ENCODE peak calls at places on chromosomes 11 and 22, in four cellular contexts. Y is GM12878, E is gastrocnemius medialis, N is esophagus muscularis mucosa. K is an unnamed sample.

GRCh38 chr22:46708766-46709330 is 29.2 kb downstream of the CERK start:
- DNase-seq in Y (no peak), E (no peak), N (no peak), K (no peak)

GRCh38 chr11:133070790-133071189 is 461.5 kb downstream of the OPCML start:
- DNase-seq in Y (no peak), E (no peak), N (no peak), K (no peak)

GRCh38 chr11:88292156-88292844 is 45.2 kb downstream of the CTSC start:
- DNase-seq in Y (no peak), E (no peak), N (no peak), K (no peak)

GRCh38 chr22:33302049-33302545 is 243.9 kb upstream of the SYN3 start:
- DNase-seq in Y (peak), E (peak), N (no peak), K (peak)

GRCh38 chr22:21951931-21952465 is 650 bp downstream of the PPM1F start:
- DNase-seq in Y (no peak), E (no peak), N (no peak), K (no peak)

GRCh38 chr11:121086866-121087265 is 14.2 kb upstream of the TECTA start:
- DNase-seq in Y (no peak), E (no peak), N (no peak), K (no peak)

GRCh38 chr11:118398797-118399564 is 2.4 kb upstream of the ATP5MG start:
- DNase-seq in Y (no peak), E (no peak), N (no peak), K (no peak)

GRCh38 chr11:129418039-129418438 is 42.4 kb downstream of the BARX2 start:
- DNase-seq in Y (peak), E (no peak), N (no peak), K (no peak)

GRCh38 chr11:22920939-22921565 is 60.8 kb upstream of the CCDC179 start:
- DNase-seq in Y (no peak), E (no peak), N (no peak), K (no peak)

GRCh38 chr11:72579816-72580647 is 94.2 kb downstream of the PDE2A start:
- DNase-seq in Y (no peak), E (no peak), N (no peak), K (no peak)

GRCh38 chr11:28289444-28289843 is 181.3 kb downstream of the METTL15 start:
- DNase-seq in Y (no peak), E (no peak), N (no peak), K (no peak)

GRCh38 chr11:6319879-6320410 is 356 bp downstream of the CAVIN3 start:
- DNase-seq in Y (no peak), E (peak), N (peak), K (peak)

GRCh38 chr11:612201-612960 is 3.4 kb downstream of the IRF7 start:
- DNase-seq in Y (no peak), E (peak), N (no peak), K (no peak)

GRCh38 chr11:47324520-47324919 is 28.0 kb downstream of the MYBPC3 start:
- DNase-seq in Y (no peak), E (no peak), N (no peak), K (no peak)

GRCh38 chr22:25362215-25362882 is 142.9 kb downstream of the CRYBB2 start:
- DNase-seq in Y (no peak), E (no peak), N (peak), K (peak)

GRCh38 chr11:93906486-93906885 is 56.1 kb upstream of the VSTM5 start:
- DNase-seq in Y (no peak), E (no peak), N (no peak), K (no peak)

GRCh38 chr11:34052608-34053160 is 1.2 kb downstream of the CAPRIN1 start:
- DNase-seq in Y (no peak), E (peak), N (no peak), K (no peak)

GRCh38 chr11:60265373-60266214 is 14.9 kb upstream of the MS4A4A start:
- DNase-seq in Y (peak), E (no peak), N (no peak), K (no peak)

GRCh38 chr22:38569181-38569971 is 607 bp downstream of the DMC1 start:
- DNase-seq in Y (no peak), E (no peak), N (no peak), K (no peak)

GRCh38 chr11:75867778-75868374 is 52.9 kb downstream of the UVRAG start:
- DNase-seq in Y (peak), E (peak), N (no peak), K (no peak)

GRCh38 chr11:44561275-44561781 is 4.1 kb upstream of the CD82 start:
- DNase-seq in Y (no peak), E (no peak), N (no peak), K (no peak)

GRCh38 chr22:43291381-43291780 is 51.8 kb downstream of the SCUBE1 start:
- DNase-seq in Y (no peak), E (no peak), N (no peak), K (no peak)

GRCh38 chr11:11577246-11577855 is 44.5 kb downstream of the GALNT18 start:
- DNase-seq in Y (no peak), E (no peak), N (no peak), K (peak)

GRCh38 chr11:115226556-115226955 is 277.7 kb downstream of the CADM1 start:
- DNase-seq in Y (no peak), E (no peak), N (no peak), K (no peak)

GRCh38 chr22:40026641-40027040 is 31.9 kb downstream of the FAM83F start:
- DNase-seq in Y (no peak), E (no peak), N (no peak), K (no peak)

GRCh38 chr11:35390737-35391682 is 28.3 kb downstream of the SLC1A2 start:
- DNase-seq in Y (peak), E (no peak), N (no peak), K (no peak)

GRCh38 chr11:57560146-57560545 is 7.3 kb downstream of the UBE2L6 start:
- DNase-seq in Y (no peak), E (no peak), N (no peak), K (no peak)

GRCh38 chr11:6336293-6336692 is 16.0 kb upstream of the CAVIN3 start:
- DNase-seq in Y (no peak), E (no peak), N (no peak), K (no peak)

GRCh38 chr11:87338046-87338639 is 300.4 kb downstream of the TMEM135 start:
- DNase-seq in Y (no peak), E (no peak), N (no peak), K (no peak)

GRCh38 chr11:57133616-57134015 is 48.1 kb upstream of the LRRC55 start:
- DNase-seq in Y (no peak), E (no peak), N (no peak), K (no peak)

GRCh38 chr11:118634435-118635236 is 27.2 kb downstream of the PHLDB1 start:
- DNase-seq in Y (no peak), E (peak), N (no peak), K (peak)

GRCh38 chr11:13030857-13031256 is 21.7 kb downstream of the RASSF10 start:
- DNase-seq in Y (no peak), E (no peak), N (peak), K (no peak)

GRCh38 chr11:14644396-14645246 is 1.0 kb downstream of the PDE3B start:
- DNase-seq in Y (no peak), E (no peak), N (no peak), K (no peak)

GRCh38 chr11:69646493-69647201 is 5.7 kb downstream of the CCND1 start:
- DNase-seq in Y (no peak), E (no peak), N (no peak), K (no peak)

GRCh38 chr11:86865436-86865835 is 65.1 kb downstream of the PRSS23 start:
- DNase-seq in Y (no peak), E (no peak), N (no peak), K (no peak)

GRCh38 chr22:20946080-20946986 is 20.7 kb upstream of the AIFM3 start:
- DNase-seq in Y (no peak), E (no peak), N (no peak), K (no peak)

GRCh38 chr11:11498195-11498594 is 123.6 kb downstream of the GALNT18 start:
- DNase-seq in Y (no peak), E (no peak), N (no peak), K (no peak)

GRCh38 chr11:75004215-75004614 is 15.5 kb downstream of the NEU3 start:
- DNase-seq in Y (no peak), E (no peak), N (no peak), K (no peak)

GRCh38 chr11:19209617-19210016 is 7.8 kb upstream of the CSRP3 start:
- DNase-seq in Y (no peak), E (no peak), N (no peak), K (no peak)
- TF ChIP-seq CTCF in Y (no peak), E (no peak), N (no peak), K (no peak)

GRCh38 chr11:8323161-8323935 is 59.7 kb upstream of the LMO1 start:
- DNase-seq in Y (no peak), E (no peak), N (no peak), K (no peak)
- TF ChIP-seq POLR2A in Y (no peak), E (no peak), N (no peak), K (no peak)

DNA sequence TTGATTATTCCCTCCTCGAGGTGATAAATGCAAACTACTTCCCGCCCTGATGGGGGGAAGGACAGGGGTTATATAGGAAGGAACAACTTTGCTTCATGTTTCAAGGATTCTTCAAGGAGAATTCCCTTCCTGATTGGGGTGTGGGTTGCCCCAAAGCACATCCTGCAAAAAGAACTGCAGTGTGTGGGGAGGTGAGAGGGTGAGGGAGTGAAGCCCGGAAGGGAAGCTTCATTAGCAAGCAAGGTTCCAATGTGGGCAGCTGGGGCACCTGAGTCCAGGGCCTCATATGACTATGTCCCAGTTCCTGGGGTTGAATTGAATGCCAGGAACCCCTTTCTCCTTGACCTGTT is 326.0 kb downstream of the MN1 start:
- DNase-seq in Y (no peak), E (no peak), N (no peak), K (no peak)
- H3K4me3 ChIP-seq in Y (no peak), E (no peak), N (no peak), K (no peak)

GRCh38 chr11:36818410-36818809 is 220.4 kb upstream of the RAG2 start:
- DNase-seq in Y (no peak), E (no peak), N (no peak), K (no peak)
- TF ChIP-seq CTCF in Y (peak), E (no peak), N (no peak), K (no peak)

GRCh38 chr22:29638678-29639077 is 35.2 kb downstream of the NF2 start:
- DNase-seq in Y (no peak), E (no peak), N (no peak), K (no peak)

GRCh38 chr22:29641781-29642355 is 38.4 kb downstream of the NF2 start:
- DNase-seq in Y (no peak), E (no peak), N (no peak), K (no peak)

GRCh38 chr22:29639096-29639495 is 35.7 kb downstream of the NF2 start:
- DNase-seq in Y (no peak), E (no peak), N (no peak), K (no peak)

GRCh38 chr22:29642694-29643093 is 39.3 kb downstream of the NF2 start:
- DNase-seq in Y (no peak), E (no peak), N (no peak), K (no peak)

GRCh38 chr22:29641052-29641780 is 37.8 kb downstream of the NF2 start:
- DNase-seq in Y (no peak), E (no peak), N (no peak), K (no peak)
- TF ChIP-seq POLR2A in Y (no peak), E (no peak), N (no peak), K (no peak)

DNA sequence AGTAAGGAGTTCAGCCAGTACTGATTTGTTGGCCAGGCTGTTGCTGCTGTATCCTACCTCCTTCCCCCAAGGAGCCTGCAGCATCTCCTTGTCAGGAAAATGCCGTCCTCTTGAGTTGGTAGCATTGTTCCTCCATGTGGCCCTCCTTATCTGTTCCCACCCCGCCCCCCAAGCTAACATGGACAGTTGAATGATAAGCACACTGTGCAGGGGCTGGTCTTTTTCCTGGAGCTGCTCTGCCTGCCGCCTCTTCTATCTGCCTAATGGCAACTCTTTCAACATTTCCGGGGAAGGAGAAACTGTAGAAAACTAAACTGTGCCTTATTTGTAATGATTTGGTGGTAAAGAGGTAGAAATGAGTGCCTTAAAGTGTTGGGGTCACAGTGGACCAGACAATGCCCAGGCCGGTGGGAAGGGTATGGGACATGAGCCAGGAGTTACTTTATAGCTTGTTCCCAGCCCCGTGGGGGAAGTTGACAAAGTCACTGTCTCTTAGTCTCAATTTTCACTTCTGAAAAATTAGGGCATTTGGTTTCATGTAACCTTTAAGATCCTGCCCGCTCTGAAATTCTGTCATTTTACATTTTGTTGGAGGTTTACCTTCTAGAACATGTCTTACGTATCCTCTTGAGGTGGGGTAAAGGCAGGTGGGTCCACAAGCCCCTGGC is 4.5 kb downstream of the FAM118A start:
- DNase-seq in Y (no peak), E (no peak), N (no peak), K (no peak)
- H3K4me3 ChIP-seq in Y (no peak), E (no peak), N (no peak), K (no peak)

DNA sequence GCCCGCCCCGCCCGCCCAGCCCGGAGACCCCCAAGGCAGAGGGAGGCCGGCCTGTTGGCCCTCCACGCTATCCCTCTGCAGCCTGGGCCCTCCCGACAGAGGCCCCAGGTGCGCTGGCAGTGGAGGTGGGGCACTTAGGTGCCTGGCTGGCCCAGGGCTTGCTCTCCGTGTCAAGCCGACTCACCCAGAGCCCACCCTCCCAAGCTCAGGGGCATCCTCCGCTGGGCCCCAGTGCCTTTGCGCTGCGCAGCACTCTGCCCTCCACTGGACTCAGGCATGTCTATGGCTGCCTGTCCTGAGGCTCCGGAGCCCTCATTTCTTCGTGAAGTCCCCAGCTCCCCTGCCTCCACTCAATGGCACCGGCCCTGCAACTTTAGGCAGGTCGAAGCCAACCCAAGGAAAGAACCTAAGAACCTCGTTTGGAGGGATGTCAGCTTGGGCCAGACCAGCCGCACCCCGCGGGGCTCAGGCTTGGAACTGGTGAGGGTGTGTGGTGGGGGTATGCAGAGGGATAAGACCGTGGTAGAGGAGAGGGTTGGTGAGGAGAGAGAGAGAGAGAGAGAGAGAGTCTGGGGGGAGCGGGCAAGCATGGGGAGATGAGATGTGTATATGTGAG is 6.1 kb downstream of the SMIM45 start:
- DNase-seq in Y (no peak), E (no peak), N (no peak), K (no peak)
- TF ChIP-seq CTCF in Y (no peak), E (peak), N (no peak), K (no peak)

GRCh38 chr22:36465232-36466021 is 16.0 kb downstream of the TXN2 start:
- DNase-seq in Y (no peak), E (peak), N (no peak), K (peak)

GRCh38 chr22:36461665-36462474 is 19.6 kb downstream of the TXN2 start:
- DNase-seq in Y (no peak), E (peak), N (no peak), K (no peak)

GRCh38 chr22:36462475-36462790 is 19.0 kb downstream of the TXN2 start:
- DNase-seq in Y (no peak), E (no peak), N (no peak), K (no peak)

GRCh38 chr22:36464715-36465231 is 16.7 kb downstream of the TXN2 start:
- DNase-seq in Y (no peak), E (no peak), N (no peak), K (peak)

GRCh38 chr22:36463783-36464184 is 17.7 kb downstream of the TXN2 start:
- DNase-seq in Y (no peak), E (no peak), N (no peak), K (no peak)
- TF ChIP-seq POLR2A in Y (no peak), E (peak), N (no peak), K (no peak)

K was measured in lower leg skin.